ENCODE peak calls at places on chromosomes 11 and 22, in nine cellular contexts. One of them, this sample, is unnamed.

GRCh38 chr22:36238348-36239149 is 778 bp downstream of the APOL2 start:
- DNase-seq in psoas muscle: peak
- DNase-seq in caudate nucleus: no peak
- DNase-seq in glutamatergic neuron: no peak
- DNase-seq in heart right ventricle: no peak
- DNase-seq in dermis blood vessel endothelial cell: peak
- DNase-seq in activated CD4-positive, alpha-beta T cell treated with anti-CD3 and anti-CD28 coated beads for 48 hours: no peak
- DNase-seq in Panc1: no peak
- DNase-seq in left ventricle myocardium inferior: no peak
- DNase-seq in this sample: peak

GRCh38 chr11:122697636-122698167 is 42.2 kb downstream of the UBASH3B start:
- DNase-seq in dermis blood vessel endothelial cell: peak
- DNase-seq in Panc1: no peak
- DNase-seq in activated CD4-positive, alpha-beta T cell treated with anti-CD3 and anti-CD28 coated beads for 48 hours: peak
- DNase-seq in psoas muscle: no peak
- DNase-seq in caudate nucleus: no peak
- DNase-seq in heart right ventricle: no peak
- DNase-seq in left ventricle myocardium inferior: no peak
- DNase-seq in glutamatergic neuron: no peak
- DNase-seq in this sample: no peak

GRCh38 chr11:33982661-33983060 is 68.9 kb upstream of the CAPRIN1 start:
- DNase-seq in psoas muscle: no peak
- DNase-seq in caudate nucleus: no peak
- DNase-seq in left ventricle myocardium inferior: no peak
- DNase-seq in activated CD4-positive, alpha-beta T cell treated with anti-CD3 and anti-CD28 coated beads for 48 hours: no peak
- DNase-seq in Panc1: no peak
- DNase-seq in glutamatergic neuron: no peak
- DNase-seq in dermis blood vessel endothelial cell: no peak
- DNase-seq in heart right ventricle: no peak
- DNase-seq in this sample: no peak

GRCh38 chr11:45817191-45817590 is 12.2 kb downstream of the SLC35C1 start:
- DNase-seq in left ventricle myocardium inferior: no peak
- DNase-seq in heart right ventricle: no peak
- DNase-seq in dermis blood vessel endothelial cell: no peak
- DNase-seq in glutamatergic neuron: no peak
- DNase-seq in psoas muscle: no peak
- DNase-seq in activated CD4-positive, alpha-beta T cell treated with anti-CD3 and anti-CD28 coated beads for 48 hours: no peak
- DNase-seq in caudate nucleus: no peak
- DNase-seq in Panc1: no peak
- DNase-seq in this sample: no peak

GRCh38 chr11:87889126-87889525 is 286.1 kb downstream of the RAB38 start:
- DNase-seq in activated CD4-positive, alpha-beta T cell treated with anti-CD3 and anti-CD28 coated beads for 48 hours: no peak
- DNase-seq in dermis blood vessel endothelial cell: no peak
- DNase-seq in glutamatergic neuron: no peak
- DNase-seq in heart right ventricle: no peak
- DNase-seq in psoas muscle: no peak
- DNase-seq in Panc1: no peak
- DNase-seq in caudate nucleus: no peak
- DNase-seq in left ventricle myocardium inferior: no peak
- DNase-seq in this sample: no peak

GRCh38 chr11:93783767-93784151 is 323 bp upstream of the MED17 start:
- DNase-seq in psoas muscle: no peak
- DNase-seq in glutamatergic neuron: no peak
- DNase-seq in caudate nucleus: no peak
- DNase-seq in left ventricle myocardium inferior: no peak
- DNase-seq in Panc1: no peak
- DNase-seq in dermis blood vessel endothelial cell: no peak
- DNase-seq in activated CD4-positive, alpha-beta T cell treated with anti-CD3 and anti-CD28 coated beads for 48 hours: no peak
- DNase-seq in heart right ventricle: no peak
- DNase-seq in this sample: no peak

GRCh38 chr11:78414321-78415051 is 3.1 kb downstream of the GAB2 start:
- DNase-seq in activated CD4-positive, alpha-beta T cell treated with anti-CD3 and anti-CD28 coated beads for 48 hours: no peak
- DNase-seq in glutamatergic neuron: no peak
- DNase-seq in Panc1: no peak
- DNase-seq in left ventricle myocardium inferior: no peak
- DNase-seq in heart right ventricle: no peak
- DNase-seq in psoas muscle: no peak
- DNase-seq in dermis blood vessel endothelial cell: peak
- DNase-seq in caudate nucleus: no peak
- DNase-seq in this sample: peak

GRCh38 chr11:71418643-71419042 is 29.6 kb downstream of the DHCR7 start:
- DNase-seq in heart right ventricle: no peak
- DNase-seq in Panc1: no peak
- DNase-seq in psoas muscle: no peak
- DNase-seq in activated CD4-positive, alpha-beta T cell treated with anti-CD3 and anti-CD28 coated beads for 48 hours: peak
- DNase-seq in left ventricle myocardium inferior: no peak
- DNase-seq in caudate nucleus: no peak
- DNase-seq in glutamatergic neuron: no peak
- DNase-seq in dermis blood vessel endothelial cell: no peak
- DNase-seq in this sample: no peak

GRCh38 chr11:102163368-102163767 is 53.1 kb downstream of the YAP1 start:
- DNase-seq in dermis blood vessel endothelial cell: no peak
- DNase-seq in Panc1: no peak
- DNase-seq in caudate nucleus: no peak
- DNase-seq in activated CD4-positive, alpha-beta T cell treated with anti-CD3 and anti-CD28 coated beads for 48 hours: no peak
- DNase-seq in left ventricle myocardium inferior: no peak
- DNase-seq in heart right ventricle: no peak
- DNase-seq in glutamatergic neuron: no peak
- DNase-seq in psoas muscle: no peak
- DNase-seq in this sample: no peak

GRCh38 chr22:23688571-23688970 is 2.2 kb upstream of the RGL4 start:
- DNase-seq in dermis blood vessel endothelial cell: no peak
- DNase-seq in heart right ventricle: no peak
- DNase-seq in caudate nucleus: no peak
- DNase-seq in glutamatergic neuron: no peak
- DNase-seq in Panc1: no peak
- DNase-seq in activated CD4-positive, alpha-beta T cell treated with anti-CD3 and anti-CD28 coated beads for 48 hours: no peak
- DNase-seq in psoas muscle: no peak
- DNase-seq in left ventricle myocardium inferior: no peak
- DNase-seq in this sample: no peak

GRCh38 chr11:65833297-65834030 is at the start of gene SNX32:
- DNase-seq in dermis blood vessel endothelial cell: peak
- DNase-seq in Panc1: no peak
- DNase-seq in glutamatergic neuron: peak
- DNase-seq in caudate nucleus: peak
- DNase-seq in psoas muscle: peak
- DNase-seq in heart right ventricle: peak
- DNase-seq in activated CD4-positive, alpha-beta T cell treated with anti-CD3 and anti-CD28 coated beads for 48 hours: peak
- DNase-seq in left ventricle myocardium inferior: peak
- DNase-seq in this sample: peak

GRCh38 chr22:45096256-45096907 is 67.3 kb upstream of the NUP50 start:
- DNase-seq in activated CD4-positive, alpha-beta T cell treated with anti-CD3 and anti-CD28 coated beads for 48 hours: peak
- DNase-seq in dermis blood vessel endothelial cell: peak
- DNase-seq in psoas muscle: no peak
- DNase-seq in Panc1: peak
- DNase-seq in heart right ventricle: peak
- DNase-seq in glutamatergic neuron: peak
- DNase-seq in caudate nucleus: peak
- DNase-seq in left ventricle myocardium inferior: no peak
- DNase-seq in this sample: peak